ENCODE peak calls at places on chromosomes 7 and 10, in nine cellular contexts. K, A, J, X, R, E, C, L and B are unnamed samples.

GRCh38 chr10:110209926-110210662 is 2.7 kb downstream of the MXI1 start:
- DNase-seq in E (no peak), R (no peak), A (no peak), K (no peak), X (peak; percentile 23), J (peak; percentile 92), L (peak; percentile 64), C (peak; percentile 90), B (no peak)

GRCh38 chr10:35564276-35564982 is 40.7 kb upstream of the GJD4 start:
- DNase-seq in J (no peak), E (no peak), C (no peak), K (no peak), L (peak; percentile 17), R (no peak), A (no peak), X (no peak), B (no peak)

GRCh38 chr7:38368191-38368605 is 94.8 kb upstream of the TARP start:
- DNase-seq in K (peak; percentile 63), A (no peak), R (peak; percentile 54), L (peak; percentile 70), X (peak; percentile 17), J (peak; percentile 27), E (no peak), C (peak; percentile 66), B (peak; percentile 72)

GRCh38 chr10:3741688-3742461 is 43.1 kb downstream of the KLF6 start:
- DNase-seq in C (no peak), A (no peak), L (no peak), K (no peak), E (no peak), X (no peak), R (no peak), J (no peak), B (no peak)

GRCh38 chr7:135943266-135943889 is 33.8 kb downstream of the MTPN start:
- DNase-seq in C (no peak), A (no peak), J (no peak), R (no peak), K (no peak), X (no peak), L (no peak), E (no peak), B (no peak)

GRCh38 chr10:123266981-123267380 is 112.8 kb downstream of the BUB3 start:
- DNase-seq in E (no peak), L (no peak), A (no peak), C (no peak), R (no peak), K (no peak), X (no peak), J (no peak), B (no peak)

GRCh38 chr7:78718212-78718611 is 735.3 kb downstream of the MAGI2 start:
- DNase-seq in A (no peak), X (no peak), C (no peak), K (no peak), L (no peak), J (no peak), E (no peak), R (no peak), B (no peak)

GRCh38 chr7:362416-363096 is 72.6 kb downstream of the FOXL3 start:
- DNase-seq in E (no peak), A (no peak), J (peak; percentile 46), K (no peak), C (peak; percentile 63), L (peak; percentile 39), X (no peak), R (no peak), B (no peak)

GRCh38 chr10:23362879-23363787 is 18.5 kb upstream of the C10orf67 start:
- DNase-seq in C (no peak), A (no peak), X (no peak), J (no peak), R (no peak), K (no peak), L (no peak), E (no peak), B (no peak)

GRCh38 chr7:2612445-2613112 is 19.2 kb upstream of the TTYH3 start:
- DNase-seq in R (no peak), J (no peak), K (no peak), C (no peak), E (peak; percentile 53), L (peak; percentile 50), A (no peak), X (no peak), B (no peak)

GRCh38 chr7:2613113-2613925 is 18.5 kb upstream of the TTYH3 start:
- DNase-seq in L (no peak), J (no peak), E (no peak), C (no peak), K (no peak), X (no peak), R (no peak), A (no peak), B (no peak)

GRCh38 chr7:2611921-2612320 is 19.9 kb upstream of the TTYH3 start:
- DNase-seq in C (no peak), J (no peak), R (no peak), L (no peak), E (no peak), X (no peak), A (no peak), K (no peak), B (no peak)

GRCh38 chr7:2614646-2615330 is 17.0 kb upstream of the TTYH3 start:
- DNase-seq in L (no peak), A (no peak), K (no peak), C (no peak), R (no peak), E (no peak), J (no peak), X (no peak), B (no peak)

GRCh38 chr7:2613926-2614613 is 17.7 kb upstream of the TTYH3 start:
- DNase-seq in E (no peak), A (peak; percentile 74), R (no peak), L (no peak), K (no peak), X (peak; percentile 74), C (peak; percentile 93), J (no peak), B (no peak)
- TF ChIP-seq POLR2AphosphoS5 in E (no peak), A (no peak), R (no peak), L (peak; percentile 24), K (no peak), X (peak; percentile 55), C (no peak), J (no peak), B (no peak)

GRCh38 chr10:108812296-108812695 is 1111.0 kb downstream of the XPNPEP1 start:
- DNase-seq in R (no peak), L (no peak), E (no peak), J (no peak), C (no peak), X (no peak), A (no peak), K (no peak), B (no peak)
- TF ChIP-seq POLR2AphosphoS5 in R (no peak), L (no peak), E (no peak), J (no peak), C (no peak), X (no peak), A (no peak), K (no peak), B (no peak)

GRCh38 chr7:154568346-154568745 is 434.6 kb downstream of the PAXIP1 start:
- DNase-seq in J (no peak), E (no peak), R (no peak), C (no peak), A (no peak), K (no peak), X (no peak), L (no peak), B (no peak)
- TF ChIP-seq POLR2AphosphoS5 in J (no peak), E (no peak), R (no peak), C (no peak), A (no peak), K (no peak), X (no peak), L (no peak), B (no peak)

GRCh38 chr10:1824928-1825327 is 87.6 kb upstream of the ADARB2 start:
- DNase-seq in L (no peak), R (no peak), E (no peak), C (no peak), J (no peak), X (no peak), A (no peak), K (no peak), B (no peak)

DNA sequence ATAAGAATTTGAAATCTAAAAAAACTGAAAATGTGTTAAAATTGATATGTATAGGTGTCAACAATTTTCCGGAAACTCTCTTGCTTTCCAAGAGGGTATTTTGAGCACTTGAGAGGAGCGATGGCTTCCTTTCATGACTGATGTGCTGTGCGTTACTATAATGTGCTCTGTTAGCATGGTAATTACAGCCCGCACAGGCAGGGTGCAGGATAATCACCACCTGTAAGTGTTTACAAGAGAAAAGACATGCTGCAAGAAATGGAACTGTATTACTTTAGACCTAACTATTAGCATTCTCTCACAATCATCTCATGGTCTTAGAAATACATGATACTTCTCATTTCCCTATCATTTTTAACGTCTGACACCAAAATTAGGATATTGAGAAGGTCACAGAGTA is 92.4 kb upstream of the ADARB2 start:
- DNase-seq in K (no peak), L (no peak), X (no peak), J (no peak), R (no peak), A (no peak), E (no peak), C (no peak), B (no peak)
- TF ChIP-seq POLR2AphosphoS5 in K (no peak), L (no peak), X (no peak), J (no peak), R (no peak), A (no peak), E (no peak), C (no peak), B (no peak)